ENCODE peak calls at places on chromosomes 16 and 17, in nine cellular contexts. Q, V, C, A, J, Y, W, I and K are unnamed samples.

GRCh38 chr16:79703066-79703465 is 102.5 kb upstream of the MAF start:
- DNase-seq in Q (no peak), V (no peak), C (no peak), A (no peak), J (no peak), Y (no peak), W (no peak), I (peak), K (no peak)

GRCh38 chr17:28726396-28726911 is 421 bp upstream of the TLCD1 start:
- DNase-seq in Q (peak), V (peak), C (no peak), A (peak), J (no peak), Y (peak), W (peak), I (no peak), K (no peak)

GRCh38 chr17:68381076-68381900 is 76.0 kb downstream of the WIPI1 start:
- DNase-seq in Q (no peak), V (no peak), C (peak), A (peak), J (no peak), Y (no peak), W (no peak), I (peak), K (peak)

GRCh38 chr16:49932943-49933342 is 77.0 kb upstream of the ZNF423 start:
- DNase-seq in Q (no peak), V (no peak), C (peak), A (no peak), J (no peak), Y (no peak), W (no peak), I (no peak), K (no peak)

GRCh38 chr17:67500261-67500660 is 123.2 kb downstream of the PITPNC1 start:
- DNase-seq in Q (no peak), V (no peak), C (no peak), A (no peak), J (no peak), Y (no peak), W (no peak), I (no peak), K (no peak)

GRCh38 chr17:47894498-47895253 is 1.4 kb upstream of the SP2 start:
- DNase-seq in Q (no peak), V (no peak), C (no peak), A (no peak), J (no peak), Y (no peak), W (no peak), I (no peak), K (no peak)

GRCh38 chr17:65553009-65553645 is 8.3 kb downstream of the AXIN2 start:
- DNase-seq in Q (no peak), V (no peak), C (peak), A (no peak), J (no peak), Y (no peak), W (peak), I (no peak), K (no peak)

GRCh38 chr17:82031885-82032627 is 578 bp downstream of the RAC3 start:
- DNase-seq in Q (peak), V (peak), C (no peak), A (peak), J (no peak), Y (no peak), W (peak), I (peak), K (no peak)

GRCh38 chr17:74604200-74604599 is 12.1 kb upstream of the CD300LD start:
- DNase-seq in Q (no peak), V (no peak), C (no peak), A (peak), J (no peak), Y (no peak), W (no peak), I (no peak), K (no peak)

GRCh38 chr17:80605326-80606066 is 60.9 kb downstream of the RPTOR start:
- DNase-seq in Q (no peak), V (peak), C (no peak), A (no peak), J (no peak), Y (no peak), W (no peak), I (peak), K (no peak)

GRCh38 chr17:51119415-51120356 is 982 bp downstream of the SPAG9 start:
- DNase-seq in Q (peak), V (peak), C (no peak), A (peak), J (peak), Y (peak), W (peak), I (peak), K (no peak)

GRCh38 chr16:74186589-74186988 is 110.0 kb upstream of the PSMD7 start:
- DNase-seq in Q (no peak), V (no peak), C (peak), A (no peak), J (no peak), Y (no peak), W (no peak), I (no peak), K (peak)

GRCh38 chr16:50303605-50304466 is 37.5 kb downstream of the ADCY7 start:
- DNase-seq in Q (no peak), V (no peak), C (no peak), A (peak), J (no peak), Y (no peak), W (peak), I (no peak), K (no peak)

GRCh38 chr16:47461598-47462266 is 601 bp downstream of the PHKB start:
- DNase-seq in Q (peak), V (peak), C (no peak), A (no peak), J (peak), Y (no peak), W (no peak), I (peak), K (no peak)

GRCh38 chr16:49659356-49659755 is 196.6 kb downstream of the ZNF423 start:
- DNase-seq in Q (no peak), V (no peak), C (no peak), A (no peak), J (no peak), Y (no peak), W (no peak), I (no peak), K (no peak)

GRCh38 chr16:77868478-77868877 is 80.1 kb downstream of the VAT1L start:
- DNase-seq in Q (no peak), V (peak), C (no peak), A (no peak), J (no peak), Y (no peak), W (no peak), I (no peak), K (no peak)

GRCh38 chr16:69243479-69243878 is 56.5 kb downstream of the SNTB2 start:
- DNase-seq in Q (no peak), V (no peak), C (no peak), A (no peak), J (no peak), Y (no peak), W (no peak), I (no peak), K (peak)

GRCh38 chr17:82023447-82024241 is 539 bp downstream of the LRRC45 start:
- DNase-seq in Q (no peak), V (no peak), C (no peak), A (no peak), J (no peak), Y (peak), W (no peak), I (no peak), K (no peak)

GRCh38 chr16:82704369-82704768 is 77.6 kb downstream of the CDH13 start:
- DNase-seq in Q (no peak), V (no peak), C (no peak), A (no peak), J (no peak), Y (no peak), W (no peak), I (no peak), K (no peak)

GRCh38 chr17:34725008-34725407 is 145.6 kb downstream of the TMEM132E start:
- DNase-seq in Q (no peak), V (no peak), C (no peak), A (no peak), J (no peak), Y (no peak), W (no peak), I (no peak), K (no peak)

GRCh38 chr17:46044286-46044928 is 45.4 kb downstream of the STH start:
- DNase-seq in Q (peak), V (no peak), C (peak), A (peak), J (peak), Y (peak), W (peak), I (peak), K (peak)

GRCh38 chr17:70875729-70876344 is 706.5 kb downstream of the KCNJ2 start:
- DNase-seq in Q (no peak), V (no peak), C (no peak), A (no peak), J (no peak), Y (no peak), W (no peak), I (no peak), K (no peak)

GRCh38 chr17:50478391-50479361 is at the start of gene RSAD1:
- DNase-seq in Q (peak), V (peak), C (no peak), A (peak), J (peak), Y (peak), W (peak), I (peak), K (peak)

GRCh38 chr16:46746821-46747776 is 1.0 kb downstream of the MYLK3 start:
- DNase-seq in Q (no peak), V (no peak), C (no peak), A (no peak), J (no peak), Y (no peak), W (no peak), I (no peak), K (no peak)

GRCh38 chr16:50025544-50025931 is 513 bp downstream of the CNEP1R1 start:
- DNase-seq in Q (no peak), V (peak), C (no peak), A (peak), J (no peak), Y (no peak), W (peak), I (peak), K (no peak)

GRCh38 chr17:77721823-77722160 is 236.7 kb upstream of the TNRC6C start:
- DNase-seq in Q (no peak), V (no peak), C (no peak), A (no peak), J (no peak), Y (no peak), W (no peak), I (no peak), K (no peak)

GRCh38 chr17:81090361-81091133 is 55.6 kb downstream of the BAIAP2 start:
- DNase-seq in Q (no peak), V (no peak), C (no peak), A (peak), J (peak), Y (no peak), W (peak), I (peak), K (no peak)

GRCh38 chr17:55587608-55588139 is 76.4 kb upstream of the SMIM36 start:
- DNase-seq in Q (no peak), V (no peak), C (no peak), A (peak), J (peak), Y (no peak), W (no peak), I (no peak), K (no peak)

GRCh38 chr17:57880086-57880456 is 30.2 kb upstream of the MRPS23 start:
- DNase-seq in Q (no peak), V (no peak), C (no peak), A (no peak), J (no peak), Y (no peak), W (no peak), I (peak), K (no peak)

GRCh38 chr17:69717214-69717613 is 302.7 kb downstream of the MAP2K6 start:
- DNase-seq in Q (no peak), V (no peak), C (no peak), A (no peak), J (no peak), Y (no peak), W (no peak), I (no peak), K (no peak)
- TF ChIP-seq CTCF in Q (no peak), V (no peak), C (no peak), A (no peak), J (no peak), Y (no peak), W (no peak), I (no peak), K (no peak)

GRCh38 chr16:85027968-85028637 is 508 bp downstream of the KIAA0513 start:
- DNase-seq in Q (no peak), V (no peak), C (no peak), A (peak), J (no peak), Y (peak), W (peak), I (no peak), K (no peak)
- TF ChIP-seq CTCF in Q (no peak), V (peak), C (peak), A (peak), J (no peak), Y (peak), W (no peak), I (peak), K (peak)

DNA sequence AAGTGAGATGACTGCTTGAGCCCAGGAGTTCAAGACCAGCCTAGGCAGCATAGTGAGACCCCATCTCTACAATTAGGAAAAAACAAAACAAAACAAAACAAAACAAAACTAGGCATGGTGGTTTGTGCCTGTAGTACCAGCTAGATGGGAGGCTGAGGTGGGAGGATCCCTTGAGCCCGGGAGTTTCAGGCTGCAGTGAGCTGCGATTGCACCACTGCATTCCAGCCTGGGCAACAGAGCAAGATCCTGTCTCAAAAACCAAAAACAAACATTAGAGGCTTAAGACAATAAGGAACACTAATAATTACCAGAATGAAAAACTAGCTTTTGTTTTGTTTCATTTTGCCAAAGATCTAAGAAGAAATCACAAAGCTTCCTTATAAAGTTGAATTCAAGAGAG is 69.2 kb downstream of the GPRC5B start:
- DNase-seq in Q (no peak), V (no peak), C (no peak), A (no peak), J (no peak), Y (no peak), W (no peak), I (no peak), K (no peak)
- TF ChIP-seq CTCF in Q (no peak), V (no peak), C (no peak), A (no peak), J (no peak), Y (no peak), W (no peak), I (no peak), K (no peak)

DNA sequence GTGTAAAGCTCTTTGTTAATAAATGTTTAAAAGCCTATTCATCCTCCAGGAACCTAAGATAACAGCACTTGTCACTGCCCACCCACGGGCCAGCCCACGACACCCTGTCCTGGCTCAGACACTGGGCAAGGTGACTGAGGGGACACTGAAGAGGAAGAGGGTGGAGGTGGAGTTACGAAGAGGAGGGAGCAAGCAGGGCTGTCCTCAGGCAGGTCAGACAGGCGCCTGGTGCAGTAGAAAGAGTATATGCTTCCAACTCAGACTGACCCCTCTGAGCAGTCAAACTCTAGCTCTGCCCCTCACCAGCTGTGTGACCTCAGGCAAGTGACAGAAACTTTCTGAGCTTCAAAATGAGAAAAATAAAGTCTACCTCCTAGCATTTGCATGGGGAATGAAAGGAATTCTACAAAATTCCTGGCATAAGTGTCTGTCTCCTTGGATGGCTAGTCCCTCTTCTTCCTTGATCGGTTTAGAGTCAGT is 22.8 kb downstream of the TEX2 start:
- DNase-seq in Q (no peak), V (no peak), C (no peak), A (no peak), J (no peak), Y (no peak), W (no peak), I (no peak), K (no peak)
- TF ChIP-seq CTCF in Q (no peak), V (no peak), C (peak), A (no peak), J (no peak), Y (no peak), W (no peak), I (no peak), K (peak)

GRCh38 chr17:76008208-76008607 is 7.6 kb downstream of the CDK3 start:
- DNase-seq in Q (no peak), V (no peak), C (no peak), A (no peak), J (no peak), Y (no peak), W (no peak), I (no peak), K (no peak)

GRCh38 chr17:76005263-76006149 is 4.9 kb downstream of the CDK3 start:
- DNase-seq in Q (peak), V (peak), C (no peak), A (peak), J (peak), Y (peak), W (peak), I (peak), K (peak)

GRCh38 chr17:76008630-76009425 is 8.2 kb downstream of the CDK3 start:
- DNase-seq in Q (no peak), V (no peak), C (no peak), A (no peak), J (no peak), Y (no peak), W (no peak), I (no peak), K (no peak)

GRCh38 chr17:76007850-76008165 is 7.2 kb downstream of the CDK3 start:
- DNase-seq in Q (no peak), V (no peak), C (no peak), A (no peak), J (no peak), Y (no peak), W (no peak), I (no peak), K (no peak)

GRCh38 chr17:76007131-76007849 is 6.6 kb downstream of the CDK3 start:
- DNase-seq in Q (no peak), V (no peak), C (no peak), A (no peak), J (no peak), Y (no peak), W (no peak), I (no peak), K (no peak)
- TF ChIP-seq CTCF in Q (no peak), V (no peak), C (no peak), A (no peak), J (no peak), Y (no peak), W (no peak), I (no peak), K (no peak)

GRCh38 chr16:89257281-89257731 is 39.8 kb downstream of the ZNF778 start:
- DNase-seq in Q (no peak), V (peak), C (no peak), A (no peak), J (no peak), Y (peak), W (no peak), I (no peak), K (no peak)
- TF ChIP-seq CTCF in Q (no peak), V (no peak), C (peak), A (no peak), J (no peak), Y (no peak), W (no peak), I (no peak), K (no peak)

DNA sequence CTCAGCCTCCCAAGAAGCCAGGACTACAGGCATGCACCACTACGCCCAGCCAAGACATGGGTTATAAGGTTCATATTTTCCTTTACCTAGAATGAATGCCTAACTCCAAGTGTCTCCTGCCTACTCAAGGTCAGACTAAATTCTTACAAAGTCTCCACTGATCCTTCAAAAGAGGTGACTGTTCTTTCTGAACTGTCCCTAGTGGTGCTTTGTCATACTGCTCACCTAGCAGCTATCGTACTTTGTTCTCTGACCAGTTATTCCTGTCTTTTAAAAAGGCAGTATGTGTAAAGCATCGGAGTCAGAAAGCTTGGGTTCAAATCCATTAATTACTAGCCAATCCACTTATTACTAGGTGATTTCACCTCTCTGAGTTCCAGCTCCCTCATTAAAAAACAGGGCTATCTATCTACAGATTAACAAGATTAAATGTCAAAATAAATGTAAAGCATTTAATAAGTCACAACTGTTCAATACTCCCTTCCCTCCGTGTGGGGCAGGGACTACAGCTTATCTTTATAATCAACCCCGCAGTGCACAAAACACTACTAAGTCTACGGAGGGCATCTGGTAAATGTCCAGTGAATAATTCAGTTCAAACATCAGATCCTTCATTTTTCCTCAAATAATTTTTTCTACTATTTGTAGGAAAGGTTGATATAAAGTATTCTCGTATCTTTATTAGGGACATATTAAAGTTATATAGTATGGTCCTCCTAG is 20.0 kb upstream of the ITGA2B start:
- DNase-seq in Q (no peak), V (no peak), C (no peak), A (no peak), J (no peak), Y (no peak), W (no peak), I (no peak), K (no peak)
- TF ChIP-seq CTCF in Q (no peak), V (no peak), C (no peak), A (peak), J (no peak), Y (peak), W (no peak), I (no peak), K (no peak)

DNA sequence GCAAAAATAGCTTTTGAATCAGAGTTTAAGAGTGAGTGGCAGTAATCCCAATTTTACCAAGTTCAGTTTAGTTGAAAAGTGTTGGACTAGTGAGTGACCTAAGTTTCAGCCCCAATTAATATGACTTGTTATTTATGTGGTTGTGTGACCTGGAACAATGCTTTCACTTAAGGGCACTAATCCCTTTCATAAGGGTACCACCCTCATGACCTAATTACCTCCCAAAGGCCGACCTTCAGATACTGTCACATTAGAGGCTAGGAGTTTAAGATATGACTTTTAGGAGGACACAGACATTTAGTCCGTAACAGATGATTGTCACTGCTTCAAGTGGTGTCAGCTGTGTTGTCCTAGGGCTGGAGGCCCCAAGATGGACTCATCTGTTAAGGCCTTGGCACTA is 190.0 kb downstream of the IRX3 start:
- DNase-seq in Q (no peak), V (no peak), C (no peak), A (no peak), J (no peak), Y (no peak), W (no peak), I (no peak), K (no peak)
- TF ChIP-seq CTCF in Q (no peak), V (no peak), C (no peak), A (no peak), J (no peak), Y (no peak), W (no peak), I (no peak), K (no peak)

GRCh38 chr17:18197535-18198194 is 14.0 kb downstream of the ALKBH5 start:
- DNase-seq in Q (no peak), V (no peak), C (no peak), A (no peak), J (no peak), Y (no peak), W (no peak), I (no peak), K (no peak)
- TF ChIP-seq CTCF in Q (no peak), V (no peak), C (no peak), A (no peak), J (no peak), Y (no peak), W (no peak), I (no peak), K (no peak)

GRCh38 chr17:9696279-9697044 is 51.1 kb downstream of the USP43 start:
- DNase-seq in Q (no peak), V (no peak), C (no peak), A (no peak), J (no peak), Y (no peak), W (no peak), I (no peak), K (no peak)
- TF ChIP-seq CTCF in Q (no peak), V (no peak), C (no peak), A (peak), J (no peak), Y (no peak), W (no peak), I (no peak), K (no peak)